ENCODE peak calls at places on chromosomes 1 and 21, in four cellular contexts. One of them, this sample, is unnamed.

GRCh38 chr1:100322436-100323211 is 29.7 kb upstream of the CDC14A start:
- DNase-seq in fibroblast of lung: peak; percentile 65
- DNase-seq in cardiac fibroblast: peak; percentile 83
- DNase-seq in kidney epithelial cell: no peak
- DNase-seq in this sample: peak; percentile 54

GRCh38 chr1:164504699-164505098 is 54.3 kb upstream of the PBX1 start:
- DNase-seq in fibroblast of lung: peak; percentile 58
- DNase-seq in cardiac fibroblast: peak; percentile 58
- DNase-seq in kidney epithelial cell: no peak
- DNase-seq in this sample: peak; percentile 56

GRCh38 chr1:55747285-55747890 is 532.2 kb upstream of the USP24 start:
- DNase-seq in kidney epithelial cell: no peak
- DNase-seq in cardiac fibroblast: peak; percentile 36
- DNase-seq in fibroblast of lung: peak; percentile 56
- DNase-seq in this sample: peak; percentile 7

GRCh38 chr1:196660912-196661311 is 9.1 kb downstream of the CFH start:
- DNase-seq in kidney epithelial cell: no peak
- DNase-seq in fibroblast of lung: peak; percentile 60
- DNase-seq in cardiac fibroblast: peak; percentile 59
- DNase-seq in this sample: peak; percentile 63

GRCh38 chr1:5455651-5456050 is 536.6 kb downstream of the NPHP4 start:
- DNase-seq in fibroblast of lung: no peak
- DNase-seq in kidney epithelial cell: no peak
- DNase-seq in cardiac fibroblast: no peak
- DNase-seq in this sample: no peak

GRCh38 chr1:157429841-157430240 is 122.5 kb downstream of the FCRL5 start:
- DNase-seq in kidney epithelial cell: no peak
- DNase-seq in fibroblast of lung: no peak
- DNase-seq in cardiac fibroblast: peak; percentile 47
- DNase-seq in this sample: peak; percentile 2

GRCh38 chr1:54273837-54274192 is 73.8 kb downstream of the MRPL37 start:
- DNase-seq in cardiac fibroblast: no peak
- DNase-seq in fibroblast of lung: no peak
- DNase-seq in kidney epithelial cell: no peak
- DNase-seq in this sample: peak; percentile 80

GRCh38 chr21:43782741-43783700 is 6.4 kb upstream of the RRP1 start:
- DNase-seq in cardiac fibroblast: no peak
- DNase-seq in kidney epithelial cell: no peak
- DNase-seq in fibroblast of lung: no peak
- DNase-seq in this sample: no peak

GRCh38 chr1:91803847-91804545 is 82.0 kb downstream of the TGFBR3 start:
- DNase-seq in cardiac fibroblast: peak; percentile 29
- DNase-seq in kidney epithelial cell: no peak
- DNase-seq in fibroblast of lung: no peak
- DNase-seq in this sample: no peak

GRCh38 chr1:192763243-192763642 is 45.6 kb upstream of the RGS2 start:
- DNase-seq in kidney epithelial cell: no peak
- DNase-seq in cardiac fibroblast: peak; percentile 26
- DNase-seq in fibroblast of lung: peak; percentile 14
- DNase-seq in this sample: peak; percentile 41

GRCh38 chr1:112465122-112465521 is 43.6 kb upstream of the WNT2B start:
- DNase-seq in fibroblast of lung: peak; percentile 31
- DNase-seq in cardiac fibroblast: peak; percentile 56
- DNase-seq in kidney epithelial cell: no peak
- DNase-seq in this sample: peak; percentile 57

GRCh38 chr1:168966217-168966616 is 140.3 kb upstream of the ATP1B1 start:
- DNase-seq in kidney epithelial cell: no peak
- DNase-seq in cardiac fibroblast: no peak
- DNase-seq in fibroblast of lung: no peak
- DNase-seq in this sample: no peak

GRCh38 chr1:46529031-46529630 is 22.3 kb downstream of the KNCN start:
- DNase-seq in fibroblast of lung: no peak
- DNase-seq in kidney epithelial cell: no peak
- DNase-seq in cardiac fibroblast: no peak
- DNase-seq in this sample: no peak

GRCh38 chr1:75733661-75734060 is 9.2 kb downstream of the ACADM start:
- DNase-seq in kidney epithelial cell: no peak
- DNase-seq in cardiac fibroblast: no peak
- DNase-seq in fibroblast of lung: no peak
- DNase-seq in this sample: no peak

GRCh38 chr21:10521091-10521598 is at the start of gene TPTE:
- DNase-seq in cardiac fibroblast: no peak
- DNase-seq in fibroblast of lung: no peak
- DNase-seq in kidney epithelial cell: no peak
- DNase-seq in this sample: no peak

GRCh38 chr1:51946300-51946699 is 44.2 kb downstream of the RAB3B start:
- DNase-seq in fibroblast of lung: peak; percentile 20
- DNase-seq in cardiac fibroblast: peak; percentile 53
- DNase-seq in kidney epithelial cell: no peak
- DNase-seq in this sample: peak; percentile 26

GRCh38 chr1:247007511-247008405 is at the start of gene ZNF695:
- DNase-seq in cardiac fibroblast: peak; percentile 95
- DNase-seq in kidney epithelial cell: peak; percentile 88
- DNase-seq in fibroblast of lung: peak; percentile 94
- DNase-seq in this sample: peak; percentile 97

GRCh38 chr1:184296466-184297243 is 90.2 kb upstream of the C1orf21 start:
- DNase-seq in kidney epithelial cell: no peak
- DNase-seq in fibroblast of lung: peak; percentile 91
- DNase-seq in cardiac fibroblast: peak; percentile 86
- DNase-seq in this sample: peak; percentile 96

GRCh38 chr1:216531308-216532239 is 108.3 kb upstream of the USH2A start:
- DNase-seq in kidney epithelial cell: no peak
- DNase-seq in cardiac fibroblast: peak; percentile 39
- DNase-seq in fibroblast of lung: peak; percentile 61
- DNase-seq in this sample: peak; percentile 43

GRCh38 chr1:192489748-192490147 is 85.8 kb upstream of the RGS1 start:
- DNase-seq in fibroblast of lung: peak; percentile 92
- DNase-seq in cardiac fibroblast: peak; percentile 94
- DNase-seq in kidney epithelial cell: peak; percentile 91
- DNase-seq in this sample: peak; percentile 97

GRCh38 chr1:209048961-209049669 is 534.4 kb upstream of the CAMK1G start:
- DNase-seq in cardiac fibroblast: no peak
- DNase-seq in fibroblast of lung: no peak
- DNase-seq in kidney epithelial cell: no peak
- DNase-seq in this sample: peak; percentile 10

GRCh38 chr1:68358439-68358838 is 91.3 kb downstream of the RPE65 start:
- DNase-seq in cardiac fibroblast: no peak
- DNase-seq in fibroblast of lung: peak; percentile 25
- DNase-seq in kidney epithelial cell: no peak
- DNase-seq in this sample: peak; percentile 28

GRCh38 chr1:58392083-58392482 is 154.4 kb downstream of the OMA1 start:
- DNase-seq in cardiac fibroblast: no peak
- DNase-seq in kidney epithelial cell: no peak
- DNase-seq in fibroblast of lung: no peak
- DNase-seq in this sample: no peak
- H3K4me3 ChIP-seq in cardiac fibroblast: no peak overlapping the region
- H3K4me3 ChIP-seq in kidney epithelial cell: no peak overlapping the region
- H3K4me3 ChIP-seq in fibroblast of lung: no peak overlapping the region
- H3K4me3 ChIP-seq in this sample: no peak overlapping the region

DNA sequence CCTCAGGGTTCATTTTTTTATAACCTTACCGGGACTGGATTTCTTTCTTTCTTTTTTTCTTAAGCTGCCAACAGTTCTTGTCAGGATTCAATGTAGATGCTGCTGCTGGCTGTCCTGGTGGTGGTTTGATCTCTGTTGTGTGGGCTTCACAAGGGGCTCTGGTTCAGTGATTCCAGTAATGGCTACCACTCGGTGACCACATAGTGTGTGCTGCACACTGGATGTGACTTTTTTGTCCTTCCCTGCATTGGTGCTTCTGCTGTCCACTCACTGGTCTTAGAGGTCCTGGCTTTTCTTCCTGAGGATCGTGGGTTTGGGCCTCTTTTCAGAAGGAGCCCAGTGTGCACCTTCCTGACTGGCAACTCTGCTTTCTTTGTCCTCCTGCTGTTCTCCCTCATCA is 18.5 kb downstream of the KCNK1 start:
- DNase-seq in cardiac fibroblast: no peak
- DNase-seq in fibroblast of lung: no peak
- DNase-seq in kidney epithelial cell: no peak
- DNase-seq in this sample: no peak
- TF ChIP-seq CTCF in cardiac fibroblast: no peak
- TF ChIP-seq CTCF in fibroblast of lung: no peak
- TF ChIP-seq CTCF in kidney epithelial cell: no peak
- TF ChIP-seq CTCF in this sample: no peak

DNA sequence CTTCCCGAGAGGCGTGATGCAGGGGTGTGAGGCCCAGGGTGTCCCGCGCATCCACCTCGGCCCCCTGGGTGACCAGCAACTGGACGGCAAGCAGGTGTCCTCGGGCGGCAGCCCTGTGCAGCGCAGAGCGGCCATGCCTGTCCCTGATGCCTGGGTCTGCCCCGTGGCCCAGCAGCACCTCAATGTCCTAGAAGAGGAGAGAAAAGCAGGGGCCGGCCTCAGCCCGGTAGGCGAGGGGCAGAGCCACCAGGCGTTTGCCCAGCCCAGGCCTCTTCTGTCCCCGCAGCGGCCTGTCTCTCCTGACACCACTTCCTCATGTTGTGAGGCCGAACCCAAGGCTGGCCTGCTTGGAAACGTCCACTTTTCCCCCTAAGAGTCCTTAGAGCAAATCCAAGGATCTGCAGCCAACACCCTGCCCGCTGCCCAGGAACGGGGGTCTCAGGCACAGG is 1.7 kb downstream of the ANKRD65 start:
- DNase-seq in kidney epithelial cell: no peak
- DNase-seq in cardiac fibroblast: no peak
- DNase-seq in fibroblast of lung: no peak
- DNase-seq in this sample: no peak
- H3K4me3 ChIP-seq in kidney epithelial cell: no peak overlapping the region
- H3K4me3 ChIP-seq in cardiac fibroblast: no peak overlapping the region
- H3K4me3 ChIP-seq in fibroblast of lung: no peak overlapping the region
- H3K4me3 ChIP-seq in this sample: no peak overlapping the region

DNA sequence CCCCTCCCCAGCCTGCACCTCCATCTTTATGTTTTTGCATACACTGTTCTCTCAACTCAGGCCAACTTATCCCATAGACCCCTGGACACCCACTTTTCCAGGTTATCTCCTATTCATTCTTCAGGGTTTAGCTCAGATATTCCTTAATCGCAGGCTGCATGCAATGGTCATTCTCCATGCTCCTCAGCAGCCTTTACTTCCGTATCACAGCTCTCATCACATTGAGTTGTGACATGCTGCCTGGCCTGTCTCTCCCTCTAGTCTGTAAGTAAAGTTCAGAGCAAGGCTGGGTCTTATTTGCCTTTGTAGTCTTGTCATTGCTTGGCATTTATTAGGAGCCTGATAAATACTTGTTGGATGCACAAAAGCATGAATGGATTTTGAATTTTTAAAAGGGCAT is 6.9 kb downstream of the DNAJC6 start:
- DNase-seq in cardiac fibroblast: no peak
- DNase-seq in fibroblast of lung: no peak
- DNase-seq in kidney epithelial cell: no peak
- DNase-seq in this sample: no peak
- TF ChIP-seq CTCF in cardiac fibroblast: no peak
- TF ChIP-seq CTCF in fibroblast of lung: no peak
- TF ChIP-seq CTCF in kidney epithelial cell: no peak
- TF ChIP-seq CTCF in this sample: no peak

GRCh38 chr1:21610027-21610426 is 59.1 kb downstream of the RAP1GAP start:
- DNase-seq in kidney epithelial cell: no peak
- DNase-seq in cardiac fibroblast: no peak
- DNase-seq in fibroblast of lung: no peak
- DNase-seq in this sample: no peak

GRCh38 chr1:21608813-21609212 is 60.3 kb downstream of the RAP1GAP start:
- DNase-seq in fibroblast of lung: no peak
- DNase-seq in cardiac fibroblast: no peak
- DNase-seq in kidney epithelial cell: no peak
- DNase-seq in this sample: no peak

GRCh38 chr1:21605964-21606705 is 63.0 kb downstream of the RAP1GAP start:
- DNase-seq in cardiac fibroblast: no peak
- DNase-seq in fibroblast of lung: no peak
- DNase-seq in kidney epithelial cell: no peak
- DNase-seq in this sample: no peak

GRCh38 chr1:21605012-21605715 is 64.0 kb downstream of the RAP1GAP start:
- DNase-seq in cardiac fibroblast: no peak
- DNase-seq in kidney epithelial cell: no peak
- DNase-seq in fibroblast of lung: no peak
- DNase-seq in this sample: no peak

GRCh38 chr1:21607549-21608529 is 61.3 kb downstream of the RAP1GAP start:
- DNase-seq in cardiac fibroblast: peak; percentile 84
- DNase-seq in fibroblast of lung: peak; percentile 61
- DNase-seq in kidney epithelial cell: peak; percentile 54
- DNase-seq in this sample: peak; percentile 87
- H3K4me3 ChIP-seq in cardiac fibroblast: no peak overlapping the region
- H3K4me3 ChIP-seq in fibroblast of lung: no peak overlapping the region
- H3K4me3 ChIP-seq in kidney epithelial cell: no peak overlapping the region
- H3K4me3 ChIP-seq in this sample: no peak overlapping the region

GRCh38 chr1:154616659-154617345 is 8.8 kb upstream of the ADAR start:
- DNase-seq in fibroblast of lung: no peak
- DNase-seq in kidney epithelial cell: no peak
- DNase-seq in cardiac fibroblast: no peak
- DNase-seq in this sample: no peak

GRCh38 chr1:154611150-154611865 is 3.3 kb upstream of the ADAR start:
- DNase-seq in kidney epithelial cell: no peak
- DNase-seq in cardiac fibroblast: no peak
- DNase-seq in fibroblast of lung: no peak
- DNase-seq in this sample: no peak

GRCh38 chr1:154614887-154615286 is 6.9 kb upstream of the ADAR start:
- DNase-seq in cardiac fibroblast: no peak
- DNase-seq in fibroblast of lung: no peak
- DNase-seq in kidney epithelial cell: no peak
- DNase-seq in this sample: no peak

GRCh38 chr1:154615411-154615810 is 7.4 kb upstream of the ADAR start:
- DNase-seq in cardiac fibroblast: no peak
- DNase-seq in fibroblast of lung: no peak
- DNase-seq in kidney epithelial cell: no peak
- DNase-seq in this sample: no peak

GRCh38 chr1:154614247-154614646 is 6.3 kb upstream of the ADAR start:
- DNase-seq in cardiac fibroblast: no peak
- DNase-seq in fibroblast of lung: no peak
- DNase-seq in kidney epithelial cell: no peak
- DNase-seq in this sample: no peak
- TF ChIP-seq CTCF in cardiac fibroblast: no peak
- TF ChIP-seq CTCF in fibroblast of lung: no peak
- TF ChIP-seq CTCF in kidney epithelial cell: no peak
- TF ChIP-seq CTCF in this sample: peak; percentile 8

GRCh38 chr1:25432749-25433388 is 2.2 kb downstream of the MACO1 start:
- DNase-seq in kidney epithelial cell: no peak
- DNase-seq in fibroblast of lung: no peak
- DNase-seq in cardiac fibroblast: no peak
- DNase-seq in this sample: no peak
- H3K4me3 ChIP-seq in kidney epithelial cell: no peak overlapping the region
- H3K4me3 ChIP-seq in fibroblast of lung: no peak overlapping the region
- H3K4me3 ChIP-seq in cardiac fibroblast: no peak overlapping the region
- H3K4me3 ChIP-seq in this sample: no peak overlapping the region

This sample was measured in choroid plexus epithelial cell.